ENCODE peak calls at places on chromosomes 3 and 15, in four cellular contexts. I, T, K and M are unnamed samples.

GRCh38 chr3:27577504-27577903 is 93.3 kb upstream of the SLC4A7 start:
- DNase-seq in I (no peak), T (no peak), K (no peak), M (no peak)

GRCh38 chr3:62843508-62843907 is 31.7 kb downstream of the CADPS start:
- DNase-seq in T (no peak), I (no peak), K (no peak), M (peak)

GRCh38 chr3:129620828-129621605 is 14.5 kb upstream of the PLXND1 start:
- DNase-seq in T (no peak), K (no peak), I (no peak), M (no peak)

GRCh38 chr3:63625161-63625560 is 27.3 kb upstream of the SNTN start:
- DNase-seq in I (no peak), T (peak), K (no peak), M (no peak)

GRCh38 chr3:160577551-160578195 is 12.3 kb upstream of the KPNA4 start:
- DNase-seq in T (no peak), K (no peak), I (no peak), M (no peak)

GRCh38 chr3:194930439-194931204 is 244.9 kb downstream of the FAM43A start:
- DNase-seq in I (no peak), T (peak), K (no peak), M (peak)

GRCh38 chr3:71153753-71154152 is 429.8 kb downstream of the FOXP1 start:
- DNase-seq in I (no peak), T (no peak), K (no peak), M (no peak)

GRCh38 chr3:171480526-171480925 is 20.3 kb upstream of the TNIK start:
- DNase-seq in T (no peak), K (no peak), I (peak), M (no peak)

GRCh38 chr15:69957175-69957574 is 140.5 kb downstream of the TLE3 start:
- DNase-seq in K (no peak), I (no peak), T (no peak), M (peak)

GRCh38 chr15:48052871-48053383 is 67.9 kb upstream of the SLC24A5 start:
- DNase-seq in T (peak), I (no peak), K (no peak), M (no peak)

GRCh38 chr15:91471410-91471993 is 371.4 kb downstream of the SV2B start:
- DNase-seq in T (no peak), I (no peak), K (no peak), M (no peak)

GRCh38 chr3:8020459-8020858 is 481.2 kb upstream of the LMCD1 start:
- DNase-seq in T (no peak), I (no peak), K (no peak), M (no peak)

GRCh38 chr15:75732809-75733451 is 20.3 kb upstream of the CSPG4 start:
- DNase-seq in K (peak), I (peak), T (no peak), M (peak)

GRCh38 chr15:86572368-86572841 is 492.7 kb downstream of the AGBL1 start:
- DNase-seq in K (peak), I (no peak), T (no peak), M (no peak)

GRCh38 chr15:82532383-82532990 is 7.8 kb downstream of the RPS17 start:
- DNase-seq in K (no peak), I (no peak), T (no peak), M (no peak)

GRCh38 chr3:56484525-56485024 is 16.3 kb upstream of the ERC2 start:
- DNase-seq in I (no peak), T (no peak), K (no peak), M (no peak)

GRCh38 chr3:140376136-140376889 is 301.6 kb upstream of the TRIM42 start:
- DNase-seq in I (no peak), K (no peak), T (no peak), M (no peak)

GRCh38 chr3:9399746-9400145 is 2.3 kb downstream of the SETD5 start:
- DNase-seq in T (peak), I (peak), K (peak), M (peak)

GRCh38 chr3:119700269-119700919 is 2.4 kb upstream of the CFAP91 start:
- DNase-seq in I (peak), K (no peak), T (no peak), M (no peak)